ENCODE peak calls at places on chromosomes 12 and 14, in ten cellular contexts. One of them, this sample, is unnamed.

GRCh38 chr12:57270966-57271470 is 20.0 kb upstream of the STAC3 start:
- DNase-seq in ovary: no peak
- DNase-seq in IMR-90: no peak
- DNase-seq in gastrocnemius medialis: no peak
- DNase-seq in prostate gland: no peak
- DNase-seq in esophagus squamous epithelium: no peak
- DNase-seq in suprapubic skin: no peak
- DNase-seq in adrenal gland: no peak
- DNase-seq in transverse colon: no peak
- DNase-seq in body of pancreas: no peak
- DNase-seq in this sample: no peak

GRCh38 chr14:96245710-96246534 is 10.1 kb upstream of the BDKRB1 start:
- DNase-seq in prostate gland: no peak
- DNase-seq in adrenal gland: no peak
- DNase-seq in gastrocnemius medialis: no peak
- DNase-seq in esophagus squamous epithelium: no peak
- DNase-seq in body of pancreas: no peak
- DNase-seq in IMR-90: peak; percentile 85
- DNase-seq in suprapubic skin: no peak
- DNase-seq in transverse colon: no peak
- DNase-seq in ovary: no peak
- DNase-seq in this sample: no peak

GRCh38 chr12:54356951-54357356 is 7.3 kb downstream of the GPR84 start:
- DNase-seq in gastrocnemius medialis: no peak
- DNase-seq in esophagus squamous epithelium: no peak
- DNase-seq in prostate gland: no peak
- DNase-seq in transverse colon: no peak
- DNase-seq in IMR-90: no peak
- DNase-seq in suprapubic skin: no peak
- DNase-seq in body of pancreas: no peak
- DNase-seq in ovary: no peak
- DNase-seq in adrenal gland: no peak
- DNase-seq in this sample: no peak

GRCh38 chr12:116391501-116391900 is 114.0 kb upstream of the MED13L start:
- DNase-seq in body of pancreas: no peak
- DNase-seq in IMR-90: no peak
- DNase-seq in esophagus squamous epithelium: no peak
- DNase-seq in suprapubic skin: no peak
- DNase-seq in adrenal gland: no peak
- DNase-seq in transverse colon: no peak
- DNase-seq in gastrocnemius medialis: no peak
- DNase-seq in ovary: no peak
- DNase-seq in prostate gland: no peak
- DNase-seq in this sample: no peak

GRCh38 chr12:117100851-117101673 is 1.8 kb upstream of the TESC start:
- DNase-seq in gastrocnemius medialis: no peak
- DNase-seq in body of pancreas: peak; percentile 53
- DNase-seq in prostate gland: no peak
- DNase-seq in IMR-90: no peak
- DNase-seq in esophagus squamous epithelium: no peak
- DNase-seq in ovary: peak; percentile 1
- DNase-seq in transverse colon: no peak
- DNase-seq in suprapubic skin: no peak
- DNase-seq in adrenal gland: no peak
- DNase-seq in this sample: peak; percentile 35

GRCh38 chr14:22737052-22737451 is 29.4 kb upstream of the OXA1L start:
- DNase-seq in prostate gland: no peak
- DNase-seq in ovary: no peak
- DNase-seq in body of pancreas: no peak
- DNase-seq in suprapubic skin: no peak
- DNase-seq in esophagus squamous epithelium: no peak
- DNase-seq in transverse colon: no peak
- DNase-seq in adrenal gland: no peak
- DNase-seq in IMR-90: no peak
- DNase-seq in gastrocnemius medialis: no peak
- DNase-seq in this sample: no peak

GRCh38 chr12:115697341-115697740 is 580.2 kb downstream of the MED13L start:
- DNase-seq in adrenal gland: no peak
- DNase-seq in transverse colon: no peak
- DNase-seq in gastrocnemius medialis: no peak
- DNase-seq in ovary: no peak
- DNase-seq in prostate gland: peak; percentile 24
- DNase-seq in IMR-90: no peak
- DNase-seq in body of pancreas: no peak
- DNase-seq in suprapubic skin: no peak
- DNase-seq in esophagus squamous epithelium: no peak
- DNase-seq in this sample: peak; percentile 56

GRCh38 chr14:91164676-91165075 is 50.8 kb downstream of the DGLUCY start:
- DNase-seq in gastrocnemius medialis: peak; percentile 93
- DNase-seq in suprapubic skin: no peak
- DNase-seq in IMR-90: no peak
- DNase-seq in ovary: no peak
- DNase-seq in adrenal gland: peak; percentile 60
- DNase-seq in prostate gland: peak; percentile 94
- DNase-seq in body of pancreas: peak; percentile 93
- DNase-seq in esophagus squamous epithelium: no peak
- DNase-seq in transverse colon: peak; percentile 73
- DNase-seq in this sample: peak; percentile 91

GRCh38 chr14:53605562-53605961 is 351.1 kb downstream of the BMP4 start:
- DNase-seq in ovary: no peak
- DNase-seq in body of pancreas: no peak
- DNase-seq in gastrocnemius medialis: no peak
- DNase-seq in IMR-90: no peak
- DNase-seq in suprapubic skin: no peak
- DNase-seq in esophagus squamous epithelium: no peak
- DNase-seq in transverse colon: no peak
- DNase-seq in prostate gland: no peak
- DNase-seq in adrenal gland: no peak
- DNase-seq in this sample: no peak

GRCh38 chr12:28631831-28632230 is 441.6 kb downstream of the CCDC91 start:
- DNase-seq in esophagus squamous epithelium: no peak
- DNase-seq in adrenal gland: no peak
- DNase-seq in IMR-90: peak; percentile 84
- DNase-seq in prostate gland: no peak
- DNase-seq in ovary: no peak
- DNase-seq in transverse colon: no peak
- DNase-seq in body of pancreas: no peak
- DNase-seq in gastrocnemius medialis: no peak
- DNase-seq in suprapubic skin: no peak
- DNase-seq in this sample: no peak

GRCh38 chr12:38157933-38158401 is 158.6 kb upstream of the ALG10B start:
- DNase-seq in esophagus squamous epithelium: no peak
- DNase-seq in suprapubic skin: no peak
- DNase-seq in IMR-90: no peak
- DNase-seq in transverse colon: no peak
- DNase-seq in adrenal gland: no peak
- DNase-seq in ovary: no peak
- DNase-seq in gastrocnemius medialis: no peak
- DNase-seq in prostate gland: no peak
- DNase-seq in body of pancreas: no peak
- DNase-seq in this sample: no peak

GRCh38 chr14:56100556-56100955 is 17.7 kb upstream of the PELI2 start:
- DNase-seq in prostate gland: no peak
- DNase-seq in esophagus squamous epithelium: no peak
- DNase-seq in suprapubic skin: no peak
- DNase-seq in gastrocnemius medialis: no peak
- DNase-seq in transverse colon: no peak
- DNase-seq in body of pancreas: no peak
- DNase-seq in IMR-90: peak; percentile 53
- DNase-seq in ovary: no peak
- DNase-seq in adrenal gland: no peak
- DNase-seq in this sample: no peak

GRCh38 chr14:100396266-100396795 is 73.2 kb downstream of the SLC25A47 start:
- DNase-seq in esophagus squamous epithelium: no peak
- DNase-seq in adrenal gland: no peak
- DNase-seq in body of pancreas: no peak
- DNase-seq in prostate gland: no peak
- DNase-seq in gastrocnemius medialis: no peak
- DNase-seq in IMR-90: no peak
- DNase-seq in suprapubic skin: no peak
- DNase-seq in ovary: no peak
- DNase-seq in transverse colon: no peak
- DNase-seq in this sample: no peak

GRCh38 chr12:69440016-69440415 is 30.2 kb upstream of the FRS2 start:
- DNase-seq in ovary: no peak
- DNase-seq in IMR-90: no peak
- DNase-seq in prostate gland: peak; percentile 8
- DNase-seq in gastrocnemius medialis: no peak
- DNase-seq in suprapubic skin: no peak
- DNase-seq in body of pancreas: no peak
- DNase-seq in esophagus squamous epithelium: no peak
- DNase-seq in adrenal gland: no peak
- DNase-seq in transverse colon: no peak
- DNase-seq in this sample: no peak

GRCh38 chr14:75627406-75627805 is 33.3 kb downstream of the ERG28 start:
- DNase-seq in gastrocnemius medialis: no peak
- DNase-seq in suprapubic skin: no peak
- DNase-seq in ovary: no peak
- DNase-seq in adrenal gland: no peak
- DNase-seq in IMR-90: no peak
- DNase-seq in body of pancreas: no peak
- DNase-seq in esophagus squamous epithelium: no peak
- DNase-seq in transverse colon: peak; percentile 37
- DNase-seq in prostate gland: no peak
- DNase-seq in this sample: no peak

DNA sequence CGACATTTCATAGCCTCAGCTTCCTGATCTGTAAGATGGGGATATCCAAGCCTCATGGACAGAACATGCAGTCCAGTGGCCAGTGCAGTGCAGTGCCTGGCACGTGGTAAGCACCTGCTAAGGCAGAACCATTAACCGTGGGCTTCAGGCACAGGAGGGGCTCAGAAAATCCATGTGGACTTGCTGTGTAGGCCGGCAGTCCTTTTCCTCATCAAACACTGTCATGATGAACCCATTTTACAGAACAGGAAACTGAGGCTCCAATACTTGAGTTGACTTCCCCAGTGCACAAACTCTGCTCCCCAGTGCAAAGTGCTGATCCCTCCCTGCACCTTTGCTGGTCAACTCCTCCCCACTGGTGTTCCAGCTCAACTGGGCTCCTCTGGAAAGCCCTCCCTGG is 18.0 kb downstream of the TRPV4 start:
- DNase-seq in ovary: no peak
- DNase-seq in transverse colon: no peak
- DNase-seq in body of pancreas: no peak
- DNase-seq in suprapubic skin: no peak
- DNase-seq in prostate gland: no peak
- DNase-seq in IMR-90: no peak
- DNase-seq in adrenal gland: no peak
- DNase-seq in gastrocnemius medialis: no peak
- DNase-seq in esophagus squamous epithelium: no peak
- DNase-seq in this sample: no peak
- H3K27ac ChIP-seq in ovary: no peak overlapping the region
- H3K27ac ChIP-seq in transverse colon: no peak overlapping the region
- H3K27ac ChIP-seq in body of pancreas: no peak overlapping the region
- H3K27ac ChIP-seq in suprapubic skin: no peak overlapping the region
- H3K27ac ChIP-seq in prostate gland: no peak overlapping the region
- H3K27ac ChIP-seq in IMR-90: no peak overlapping the region
- H3K27ac ChIP-seq in adrenal gland: no peak overlapping the region
- H3K27ac ChIP-seq in gastrocnemius medialis: no peak overlapping the region
- H3K27ac ChIP-seq in esophagus squamous epithelium: no peak overlapping the region
- H3K27ac ChIP-seq in this sample: no peak overlapping the region

GRCh38 chr12:104958009-104958945 is at the start of gene SLC41A2:
- DNase-seq in ovary: peak; percentile 85
- DNase-seq in adrenal gland: peak; percentile 80
- DNase-seq in prostate gland: peak; percentile 46
- DNase-seq in IMR-90: peak; percentile 93
- DNase-seq in suprapubic skin: peak; percentile 86
- DNase-seq in body of pancreas: peak; percentile 93
- DNase-seq in transverse colon: peak; percentile 88
- DNase-seq in gastrocnemius medialis: peak; percentile 45
- DNase-seq in esophagus squamous epithelium: peak; percentile 23
- DNase-seq in this sample: peak; percentile 92
- TF ChIP-seq POLR2A in ovary: peak; percentile 35
- TF ChIP-seq POLR2A in adrenal gland: peak; percentile 66
- TF ChIP-seq POLR2A in prostate gland: peak; percentile 29
- TF ChIP-seq POLR2A in IMR-90: peak; percentile 59
- TF ChIP-seq POLR2A in suprapubic skin: peak; percentile 31
- TF ChIP-seq POLR2A in body of pancreas: peak; percentile 89
- TF ChIP-seq POLR2A in transverse colon: peak; percentile 77
- TF ChIP-seq POLR2A in gastrocnemius medialis: peak; percentile 13
- TF ChIP-seq POLR2A in esophagus squamous epithelium: peak; percentile 36
- TF ChIP-seq POLR2A in this sample: no peak

GRCh38 chr12:3752741-3753486 is at the start of gene CRACR2A:
- DNase-seq in transverse colon: peak; percentile 84
- DNase-seq in adrenal gland: peak; percentile 39
- DNase-seq in IMR-90: peak; percentile 31
- DNase-seq in prostate gland: peak; percentile 35
- DNase-seq in gastrocnemius medialis: peak; percentile 38
- DNase-seq in body of pancreas: peak; percentile 79
- DNase-seq in esophagus squamous epithelium: no peak
- DNase-seq in suprapubic skin: no peak
- DNase-seq in ovary: peak; percentile 81
- DNase-seq in this sample: peak; percentile 36

GRCh38 chr12:3755898-3756297 is 3.0 kb upstream of the CRACR2A start:
- DNase-seq in prostate gland: no peak
- DNase-seq in body of pancreas: peak; percentile 39
- DNase-seq in esophagus squamous epithelium: no peak
- DNase-seq in transverse colon: no peak
- DNase-seq in gastrocnemius medialis: peak; percentile 66
- DNase-seq in ovary: no peak
- DNase-seq in adrenal gland: no peak
- DNase-seq in suprapubic skin: no peak
- DNase-seq in IMR-90: no peak
- DNase-seq in this sample: no peak

GRCh38 chr12:3751151-3752095 is 1.5 kb downstream of the CRACR2A start:
- DNase-seq in adrenal gland: no peak
- DNase-seq in esophagus squamous epithelium: no peak
- DNase-seq in ovary: no peak
- DNase-seq in IMR-90: no peak
- DNase-seq in suprapubic skin: no peak
- DNase-seq in body of pancreas: no peak
- DNase-seq in prostate gland: no peak
- DNase-seq in transverse colon: no peak
- DNase-seq in gastrocnemius medialis: no peak
- DNase-seq in this sample: no peak

GRCh38 chr12:3752096-3752709 is 706 bp downstream of the CRACR2A start:
- DNase-seq in IMR-90: no peak
- DNase-seq in suprapubic skin: no peak
- DNase-seq in prostate gland: peak; percentile 46
- DNase-seq in body of pancreas: peak; percentile 62
- DNase-seq in adrenal gland: no peak
- DNase-seq in transverse colon: peak; percentile 63
- DNase-seq in gastrocnemius medialis: peak; percentile 25
- DNase-seq in ovary: peak; percentile 59
- DNase-seq in esophagus squamous epithelium: no peak
- DNase-seq in this sample: peak; percentile 74

GRCh38 chr12:3753549-3754284 is 808 bp upstream of the CRACR2A start:
- DNase-seq in prostate gland: no peak
- DNase-seq in suprapubic skin: no peak
- DNase-seq in IMR-90: no peak
- DNase-seq in adrenal gland: no peak
- DNase-seq in gastrocnemius medialis: peak; percentile 40
- DNase-seq in ovary: peak; percentile 71
- DNase-seq in body of pancreas: peak; percentile 8
- DNase-seq in esophagus squamous epithelium: no peak
- DNase-seq in transverse colon: no peak
- DNase-seq in this sample: no peak
- H3K27ac ChIP-seq in prostate gland: peak overlapping the region; percentile 89
- H3K27ac ChIP-seq in suprapubic skin: peak overlapping the region; percentile 86
- H3K27ac ChIP-seq in IMR-90: no peak overlapping the region
- H3K27ac ChIP-seq in adrenal gland: no peak overlapping the region
- H3K27ac ChIP-seq in gastrocnemius medialis: peak overlapping the region; percentile 40
- H3K27ac ChIP-seq in ovary: no peak overlapping the region
- H3K27ac ChIP-seq in body of pancreas: peak overlapping the region; percentile 71
- H3K27ac ChIP-seq in esophagus squamous epithelium: peak overlapping the region; percentile 69
- H3K27ac ChIP-seq in transverse colon: peak overlapping the region; percentile 91
- H3K27ac ChIP-seq in this sample: no peak overlapping the region

GRCh38 chr12:8612629-8613028 is at the start of gene AICDA:
- DNase-seq in transverse colon: no peak
- DNase-seq in esophagus squamous epithelium: no peak
- DNase-seq in IMR-90: no peak
- DNase-seq in body of pancreas: no peak
- DNase-seq in suprapubic skin: no peak
- DNase-seq in ovary: no peak
- DNase-seq in gastrocnemius medialis: no peak
- DNase-seq in adrenal gland: no peak
- DNase-seq in prostate gland: no peak
- DNase-seq in this sample: no peak
- TF ChIP-seq POLR2A in transverse colon: no peak
- TF ChIP-seq POLR2A in esophagus squamous epithelium: no peak
- TF ChIP-seq POLR2A in IMR-90: no peak
- TF ChIP-seq POLR2A in body of pancreas: no peak
- TF ChIP-seq POLR2A in suprapubic skin: no peak
- TF ChIP-seq POLR2A in ovary: no peak
- TF ChIP-seq POLR2A in gastrocnemius medialis: no peak
- TF ChIP-seq POLR2A in adrenal gland: no peak
- TF ChIP-seq POLR2A in prostate gland: no peak
- TF ChIP-seq POLR2A in this sample: no peak